ENCODE peak calls at places on chromosomes 2 and 18, in ten cellular contexts. A is tibial artery; I is effector memory CD4-positive, alpha-beta T cell; B is CD4-positive, alpha-beta memory T cell; V is tibial nerve; Z is GM23338; Y is K562; M is endothelial cell of umbilical vein; D is naive thymus-derived CD4-positive, alpha-beta T cell; O is cardiac muscle cell. T is an unnamed sample.
A peak's percentile ranks its signal among the peaks of the same experiment; 100 is the strongest.

GRCh38 chr2:222268311-222268980 is 30.4 kb downstream of the PAX3 start:
- DNase-seq in A (no peak), Z (no peak), B (no peak), D (no peak), I (no peak), O (no peak), V (no peak), M (no peak), Y (no peak), T (no peak)

GRCh38 chr2:202005272-202005887 is 28.3 kb upstream of the FZD7 start:
- DNase-seq in Z (no peak), Y (no peak), V (no peak), I (no peak), D (no peak), A (no peak), B (no peak), O (no peak), M (no peak), T (no peak)

GRCh38 chr2:125471963-125472362 is 1184.0 kb upstream of the GYPC start:
- DNase-seq in D (no peak), B (no peak), I (no peak), V (no peak), A (no peak), O (peak; percentile 37), Z (peak; percentile 83), M (no peak), Y (no peak), T (peak; percentile 19)

GRCh38 chr2:39623916-39624315 is 41.8 kb upstream of the TMEM178A start:
- DNase-seq in Z (no peak), B (no peak), D (no peak), M (no peak), A (no peak), Y (no peak), I (no peak), O (peak; percentile 33), V (no peak), T (no peak)

GRCh38 chr2:202172439-202173191 is 65.8 kb downstream of the SUMO1 start:
- DNase-seq in O (peak; percentile 24), Z (no peak), D (no peak), V (no peak), I (no peak), A (no peak), M (no peak), Y (no peak), B (no peak), T (no peak)

GRCh38 chr2:200397785-200398184 is 91.3 kb downstream of the SPATS2L start:
- DNase-seq in A (no peak), Y (no peak), Z (peak; percentile 30), I (no peak), D (no peak), M (no peak), B (no peak), O (no peak), V (no peak), T (no peak)

GRCh38 chr2:121340926-121341325 is 55.9 kb upstream of the TFCP2L1 start:
- DNase-seq in O (no peak), M (no peak), I (no peak), A (no peak), D (no peak), Z (no peak), V (no peak), B (no peak), Y (peak; percentile 19), T (no peak)

GRCh38 chr2:151551556-151551955 is 141.9 kb downstream of the RIF1 start:
- DNase-seq in B (no peak), M (no peak), Y (no peak), I (no peak), A (no peak), O (no peak), Z (no peak), V (no peak), D (no peak), T (no peak)

GRCh38 chr2:152609174-152609573 is 108.1 kb downstream of the PRPF40A start:
- DNase-seq in I (no peak), O (peak; percentile 46), V (no peak), B (no peak), D (no peak), M (no peak), Y (no peak), A (no peak), Z (no peak), T (no peak)

GRCh38 chr2:235647836-235648235 is 154.0 kb downstream of the AGAP1 start:
- DNase-seq in Z (no peak), B (no peak), Y (no peak), O (no peak), M (no peak), I (no peak), V (no peak), A (no peak), D (no peak), T (no peak)

DNA sequence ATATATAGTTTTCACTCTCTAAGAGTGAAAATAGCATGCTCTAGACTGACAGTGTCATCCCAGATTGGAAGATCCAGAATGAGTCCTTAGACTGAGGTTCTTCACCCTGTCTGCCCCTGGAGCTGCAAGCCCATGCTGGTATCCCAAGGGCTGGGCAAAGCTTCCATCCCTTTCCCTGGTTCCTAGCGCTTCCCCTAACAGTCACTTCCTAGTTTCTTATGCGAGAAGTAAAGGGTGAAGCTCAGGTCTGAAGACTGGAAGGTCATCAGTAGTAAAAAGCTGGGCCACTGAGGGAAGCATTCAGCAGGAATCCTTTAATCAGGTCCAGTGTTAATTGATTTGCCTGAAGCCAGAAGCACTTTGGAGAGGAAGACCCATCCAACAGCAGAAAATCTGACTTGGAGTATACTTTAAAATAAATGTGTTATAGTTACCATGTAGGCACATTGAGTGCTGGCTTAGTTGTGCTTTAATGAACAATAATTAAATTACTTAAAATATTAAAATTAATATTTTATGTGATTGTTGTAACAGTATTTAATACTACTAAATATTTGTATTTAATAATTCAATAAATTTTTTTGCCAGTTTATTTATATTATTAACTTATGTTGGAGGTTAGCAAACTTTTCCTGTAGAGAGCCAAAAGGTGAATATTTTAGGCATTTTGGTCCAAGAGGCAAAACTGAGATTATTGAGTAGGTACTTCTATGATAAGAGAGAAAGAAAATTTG is 237.9 kb downstream of the FHOD3 start:
- DNase-seq in Z (no peak), O (no peak), A (no peak), D (no peak), Y (no peak), V (no peak), M (no peak), B (no peak), I (no peak), T (no peak)
- H3K4me3 ChIP-seq in Z (no peak overlapping the region), O (no peak overlapping the region), A (no peak overlapping the region), D (no peak overlapping the region), Y (no peak overlapping the region), V (no peak overlapping the region), M (no peak overlapping the region), B (no peak overlapping the region), I (no peak overlapping the region), T (no peak overlapping the region)

DNA sequence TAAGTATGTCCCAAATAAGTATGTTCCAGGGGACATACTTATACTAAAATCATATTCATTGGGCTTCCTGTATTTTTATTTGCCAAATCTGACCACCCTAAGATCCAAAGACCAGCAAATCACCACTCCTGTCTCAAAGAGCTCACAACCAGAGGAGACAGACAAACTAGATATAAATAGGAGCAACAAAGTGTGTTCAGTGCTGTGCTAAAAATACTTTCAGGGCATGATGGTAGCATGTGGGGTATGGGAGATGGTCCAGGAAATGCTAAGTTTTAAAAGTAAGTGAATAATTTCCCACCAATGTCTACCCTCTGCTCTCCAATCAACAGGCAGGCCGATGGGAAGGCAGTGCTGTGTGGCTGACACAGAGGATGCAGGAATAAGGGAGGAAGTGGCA is 87.1 kb downstream of the C1QL2 start:
- DNase-seq in I (no peak), Y (no peak), Z (no peak), O (no peak), D (no peak), M (no peak), A (no peak), V (no peak), B (no peak), T (no peak)
- H3K4me1 ChIP-seq in I (no peaks in the 10 kb centered on the region), Y (no peaks in the 10 kb centered on the region), Z (peaks cover 21% of the 10 kb centered on the region), O (no peaks in the 10 kb centered on the region), D (no peaks in the 10 kb centered on the region), M (no peaks in the 10 kb centered on the region), A (no peaks in the 10 kb centered on the region), V (no peaks in the 10 kb centered on the region), B (no peaks in the 10 kb centered on the region), T (no peaks in the 10 kb centered on the region)

GRCh38 chr2:9735335-9735734 is 104.5 kb upstream of the YWHAQ start:
- DNase-seq in M (no peak), B (no peak), V (no peak), O (no peak), A (no peak), I (no peak), Z (no peak), Y (no peak), D (no peak), T (no peak)
- H3K4me3 ChIP-seq in M (no peak overlapping the region), B (no peak overlapping the region), V (no peak overlapping the region), O (no peak overlapping the region), A (no peak overlapping the region), I (no peak overlapping the region), Z (no peak overlapping the region), Y (no peak overlapping the region), D (no peak overlapping the region), T (no peak overlapping the region)

GRCh38 chr18:70292628-70293027 is 3.8 kb downstream of the SOCS6 start:
- DNase-seq in Y (no peak), A (no peak), M (no peak), Z (no peak), D (no peak), B (no peak), I (no peak), V (no peak), O (no peak), T (no peak)

GRCh38 chr18:70289351-70290330 is 796 bp downstream of the SOCS6 start:
- DNase-seq in A (no peak), Z (peak; percentile 67), M (peak; percentile 51), B (no peak), D (no peak), Y (peak; percentile 49), I (no peak), O (peak; percentile 42), V (no peak), T (peak; percentile 11)

GRCh38 chr18:70288851-70289328 is at the start of gene SOCS6:
- DNase-seq in B (peak; percentile 4), Y (peak; percentile 55), V (peak; percentile 21), O (peak; percentile 82), M (peak; percentile 60), D (no peak), I (no peak), A (peak; percentile 73), Z (peak; percentile 76), T (peak; percentile 56)

GRCh38 chr18:70291295-70291574 is 2.4 kb downstream of the SOCS6 start:
- DNase-seq in M (no peak), V (no peak), A (no peak), B (no peak), O (no peak), I (no peak), D (no peak), Y (no peak), Z (no peak), T (no peak)

DNA sequence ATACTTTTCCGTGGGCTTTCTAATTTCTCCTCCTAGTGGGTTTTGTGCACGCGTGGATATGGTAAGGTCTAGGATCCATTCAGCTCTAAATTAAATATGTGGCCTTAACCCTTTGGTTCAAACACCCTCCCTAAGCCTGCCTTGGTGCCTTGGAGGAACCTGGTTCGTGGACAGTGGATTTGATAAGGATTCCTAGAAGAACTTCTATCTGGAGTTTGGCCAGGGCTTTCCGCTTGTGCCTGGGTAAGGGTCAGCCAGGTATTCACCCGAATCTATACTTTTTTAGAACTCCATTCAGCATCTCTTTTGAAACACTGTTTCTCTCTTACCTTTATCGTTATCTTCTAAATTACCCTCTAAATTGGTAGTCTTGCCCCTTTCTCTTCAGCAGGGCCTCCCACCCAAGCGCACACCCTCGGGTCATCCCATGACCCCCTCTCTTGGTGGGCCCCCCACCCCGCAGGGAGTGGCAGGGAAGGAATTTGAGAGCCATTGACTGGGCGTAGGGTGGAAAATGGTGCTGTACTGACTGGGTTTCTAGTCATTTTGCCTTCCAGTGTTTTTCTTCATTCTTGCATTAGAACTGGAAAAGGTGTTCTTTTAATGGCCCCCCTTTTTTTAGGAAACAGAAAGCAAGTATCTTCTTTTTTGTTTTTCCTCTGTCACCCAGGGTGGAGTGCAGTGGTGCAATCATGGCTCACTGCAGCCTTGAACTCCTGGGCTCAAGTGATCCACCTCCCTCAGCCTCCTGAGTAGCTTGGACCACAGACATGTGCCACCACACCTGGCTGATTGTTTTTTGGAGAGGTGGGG is 1.8 kb downstream of the SOCS6 start:
- DNase-seq in M (no peak), I (no peak), Z (no peak), A (no peak), O (no peak), B (no peak), D (no peak), V (no peak), Y (no peak), T (no peak)
- H3K4me1 ChIP-seq in M (peaks cover 27% of the 10 kb centered on the region), I (peaks cover 2% of the 10 kb centered on the region), Z (peaks cover 19% of the 10 kb centered on the region), A (peaks cover 55% of the 10 kb centered on the region), O (peaks cover 39% of the 10 kb centered on the region), B (peaks cover 9% of the 10 kb centered on the region), D (no peaks in the 10 kb centered on the region), V (peaks cover 5% of the 10 kb centered on the region), Y (peaks cover 15% of the 10 kb centered on the region), T (peaks cover 9% of the 10 kb centered on the region)

T was measured in BE2C.